ENCODE peak calls at places on chromosomes 1 and 21, in eight cellular contexts. I is M059J, S is adipocyte, H is WTC11, R is lung microvascular endothelial cell, X is neuronal stem cell, D is DMS153, O is upper lobe of right lung. P is an unnamed sample.
A peak's percentile ranks its signal among the peaks of the same experiment; 100 is the strongest.

GRCh38 chr1:183226963-183227362 is 40.9 kb downstream of the LAMC2 start:
- DNase-seq in I (peak; percentile 45), S (no peak), H (no peak), R (no peak), X (no peak), D (peak; percentile 68), O (no peak), P (no peak)

GRCh38 chr1:9822897-9823692 is 670 bp downstream of the CLSTN1 start:
- DNase-seq in I (peak; percentile 48), S (peak; percentile 49), H (peak; percentile 33), R (peak; percentile 28), X (no peak), D (no peak), O (peak; percentile 66), P (peak; percentile 21)

GRCh38 chr21:33327326-33327725 is 2.6 kb downstream of the IFNAR1 start:
- DNase-seq in I (no peak), S (no peak), H (no peak), R (no peak), X (no peak), D (no peak), O (no peak), P (no peak)

GRCh38 chr1:27372808-27373690 is 1.6 kb downstream of the FCN3 start:
- DNase-seq in I (no peak), S (no peak), H (peak; percentile 63), R (no peak), X (no peak), D (no peak), O (peak; percentile 62), P (no peak)

GRCh38 chr21:39319251-39319756 is 5.9 kb upstream of the BRWD1 start:
- DNase-seq in I (no peak), S (peak; percentile 19), H (no peak), R (no peak), X (no peak), D (no peak), O (no peak), P (no peak)

GRCh38 chr1:42189931-42190853 is 25.6 kb upstream of the GUCA2A start:
- DNase-seq in I (no peak), S (no peak), H (no peak), R (no peak), X (no peak), D (no peak), O (no peak), P (no peak)

GRCh38 chr1:155858805-155859233 is 548 bp upstream of the SYT11 start:
- DNase-seq in I (no peak), S (peak; percentile 77), H (no peak), R (no peak), X (no peak), D (no peak), O (no peak), P (peak; percentile 22)

GRCh38 chr1:3184666-3185065 is 115.7 kb downstream of the PRDM16 start:
- DNase-seq in I (no peak), S (no peak), H (no peak), R (no peak), X (no peak), D (no peak), O (no peak), P (no peak)

GRCh38 chr1:22860883-22861385 is 111.7 kb downstream of the LACTBL1 start:
- DNase-seq in I (no peak), S (no peak), H (no peak), R (no peak), X (no peak), D (no peak), O (no peak), P (no peak)

GRCh38 chr1:57279909-57280666 is 143.8 kb downstream of the DAB1 start:
- DNase-seq in I (no peak), S (no peak), H (no peak), R (no peak), X (no peak), D (peak; percentile 35), O (no peak), P (no peak)

GRCh38 chr1:22709227-22709626 is 1.4 kb upstream of the EPHB2 start:
- DNase-seq in I (no peak), S (peak; percentile 20), H (peak; percentile 50), R (peak; percentile 24), X (no peak), D (no peak), O (no peak), P (no peak)

GRCh38 chr1:181383695-181384094 is 99.6 kb upstream of the CACNA1E start:
- DNase-seq in I (peak; percentile 6), S (no peak), H (no peak), R (no peak), X (no peak), D (peak; percentile 80), O (no peak), P (no peak)

GRCh38 chr1:118339431-118340146 is 154.6 kb upstream of the SPAG17 start:
- DNase-seq in I (peak; percentile 7), S (no peak), H (no peak), R (no peak), X (no peak), D (no peak), O (no peak), P (no peak)

GRCh38 chr1:24899581-24900485 is 30.2 kb downstream of the RUNX3 start:
- DNase-seq in I (no peak), S (no peak), H (no peak), R (no peak), X (no peak), D (no peak), O (no peak), P (no peak)

GRCh38 chr1:172938676-172939075 is 112.1 kb downstream of the TNFSF18 start:
- DNase-seq in I (peak; percentile 59), S (peak; percentile 72), H (no peak), R (no peak), X (no peak), D (no peak), O (no peak), P (no peak)

GRCh38 chr1:101440484-101440883 is 203.7 kb downstream of the S1PR1 start:
- DNase-seq in I (no peak), S (no peak), H (no peak), R (no peak), X (no peak), D (no peak), O (no peak), P (no peak)

GRCh38 chr1:225851810-225852209 is 30.4 kb downstream of the TMEM63A start:
- DNase-seq in I (no peak), S (no peak), H (no peak), R (no peak), X (no peak), D (no peak), O (no peak), P (no peak)

GRCh38 chr21:38916214-38916964 is 110.7 kb downstream of the ETS2 start:
- DNase-seq in I (no peak), S (no peak), H (no peak), R (no peak), X (no peak), D (no peak), O (no peak), P (no peak)

GRCh38 chr1:54815086-54815876 is 14.2 kb upstream of the TTC22 start:
- DNase-seq in I (no peak), S (no peak), H (no peak), R (no peak), X (no peak), D (no peak), O (no peak), P (no peak)

GRCh38 chr1:58628987-58629598 is 52.0 kb upstream of the TACSTD2 start:
- DNase-seq in I (peak; percentile 91), S (no peak), H (no peak), R (no peak), X (no peak), D (no peak), O (no peak), P (no peak)

GRCh38 chr1:3659093-3659492 is 6.8 kb downstream of the TP73 start:
- DNase-seq in I (no peak), S (no peak), H (no peak), R (no peak), X (no peak), D (no peak), O (peak; percentile 28), P (no peak)

GRCh38 chr1:43976045-43976444 is 1.3 kb downstream of the ATP6V0B start:
- DNase-seq in I (no peak), S (no peak), H (no peak), R (no peak), X (no peak), D (no peak), O (no peak), P (no peak)

GRCh38 chr21:28419811-28420210 is 572.9 kb downstream of the LTN1 start:
- DNase-seq in I (no peak), S (no peak), H (no peak), R (no peak), X (no peak), D (no peak), O (no peak), P (no peak)

GRCh38 chr1:92749024-92749634 is 35.8 kb downstream of the EVI5 start:
- DNase-seq in I (peak; percentile 73), S (peak; percentile 61), H (peak; percentile 26), R (peak; percentile 66), X (peak; percentile 11), D (peak; percentile 35), O (no peak), P (peak; percentile 8)

GRCh38 chr1:188872376-188872775 is 1605.3 kb downstream of the BRINP3 start:
- DNase-seq in I (peak; percentile 14), S (peak; percentile 3), H (no peak), R (no peak), X (no peak), D (no peak), O (no peak), P (no peak)

GRCh38 chr1:32112800-32113375 is 5.0 kb downstream of the KPNA6 start:
- DNase-seq in I (no peak), S (no peak), H (no peak), R (no peak), X (no peak), D (no peak), O (no peak), P (no peak)

GRCh38 chr1:39666772-39667171 is 5.1 kb downstream of the NT5C1A start:
- DNase-seq in I (no peak), S (no peak), H (no peak), R (no peak), X (no peak), D (no peak), O (no peak), P (peak; percentile 36)

GRCh38 chr1:167819849-167820683 is 93.9 kb downstream of the ADCY10 start:
- DNase-seq in I (peak; percentile 97), S (peak; percentile 83), H (peak; percentile 82), R (peak; percentile 94), X (peak; percentile 46), D (peak; percentile 37), O (peak; percentile 85), P (peak; percentile 43)

GRCh38 chr1:160996195-160996594 is 24.8 kb downstream of the F11R start:
- DNase-seq in I (peak; percentile 95), S (no peak), H (no peak), R (peak; percentile 91), X (no peak), D (no peak), O (no peak), P (no peak)

GRCh38 chr21:15063081-15063820 is 1.5 kb downstream of the NRIP1 start:
- DNase-seq in I (peak; percentile 29), S (peak; percentile 41), H (no peak), R (peak; percentile 26), X (no peak), D (no peak), O (no peak), P (no peak)

GRCh38 chr1:91611498-91611917 is 110.9 kb downstream of the CDC7 start:
- DNase-seq in I (no peak), S (peak; percentile 54), H (peak; percentile 26), R (no peak), X (peak; percentile 46), D (no peak), O (peak; percentile 69), P (no peak)

GRCh38 chr1:172482044-172482443 is 38.2 kb upstream of the PIGC start:
- DNase-seq in I (no peak), S (no peak), H (no peak), R (no peak), X (no peak), D (no peak), O (no peak), P (no peak)

GRCh38 chr1:9942399-9942938 is 722 bp downstream of the LZIC start:
- DNase-seq in I (peak; percentile 68), S (peak; percentile 80), H (no peak), R (peak; percentile 76), X (no peak), D (peak; percentile 26), O (no peak), P (no peak)

GRCh38 chr1:30912203-30912602 is 3.6 kb upstream of the SDC3 start:
- DNase-seq in I (no peak), S (no peak), H (no peak), R (no peak), X (no peak), D (no peak), O (peak; percentile 54), P (no peak)

P was measured in activated T-cell treated with anti-CD3 and anti-CD28 coated beads for 48 hours.